ENCODE peak calls at places on chromosome 10, in four cellular contexts. One of them, this sample, is unnamed.

GRCh38 chr10:72455889-72456588 is 101.3 kb upstream of the DNAJB12 start:
- DNase-seq in uterus: no peak
- DNase-seq in psoas muscle: no peak
- DNase-seq in endodermal cell: peak; percentile 65
- DNase-seq in this sample: no peak

GRCh38 chr10:127976701-127977367 is 69.9 kb downstream of the PTPRE start:
- DNase-seq in uterus: no peak
- DNase-seq in psoas muscle: no peak
- DNase-seq in endodermal cell: no peak
- DNase-seq in this sample: no peak

GRCh38 chr10:132642732-132643008 is 105.1 kb downstream of the INPP5A start:
- DNase-seq in uterus: peak; percentile 6
- DNase-seq in psoas muscle: peak; percentile 23
- DNase-seq in endodermal cell: peak; percentile 15
- DNase-seq in this sample: no peak

GRCh38 chr10:4316166-4316810 is 509.7 kb upstream of the AKR1E2 start:
- DNase-seq in uterus: no peak
- DNase-seq in psoas muscle: peak; percentile 56
- DNase-seq in endodermal cell: no peak
- DNase-seq in this sample: peak; percentile 68

GRCh38 chr10:59833810-59834209 is 72.5 kb downstream of the CCDC6 start:
- DNase-seq in uterus: no peak
- DNase-seq in psoas muscle: no peak
- DNase-seq in endodermal cell: no peak
- DNase-seq in this sample: no peak

GRCh38 chr10:45379303-45379726 is 5.3 kb downstream of the ALOX5 start:
- DNase-seq in uterus: no peak
- DNase-seq in psoas muscle: no peak
- DNase-seq in endodermal cell: no peak
- DNase-seq in this sample: no peak

GRCh38 chr10:24415455-24416169 is 206.7 kb downstream of the KIAA1217 start:
- DNase-seq in uterus: peak; percentile 68
- DNase-seq in psoas muscle: peak; percentile 96
- DNase-seq in endodermal cell: peak; percentile 56
- DNase-seq in this sample: peak; percentile 84

GRCh38 chr10:49616421-49617230 is 2.8 kb downstream of the CHAT start:
- DNase-seq in uterus: no peak
- DNase-seq in psoas muscle: peak; percentile 19
- DNase-seq in endodermal cell: peak; percentile 49
- DNase-seq in this sample: peak; percentile 39

GRCh38 chr10:27568196-27569175 is 64.4 kb downstream of the RAB18 start:
- DNase-seq in uterus: no peak
- DNase-seq in psoas muscle: no peak
- DNase-seq in endodermal cell: no peak
- DNase-seq in this sample: no peak

GRCh38 chr10:3068968-3069737 is 1.8 kb downstream of the PFKP start:
- DNase-seq in uterus: no peak
- DNase-seq in psoas muscle: no peak
- DNase-seq in endodermal cell: peak; percentile 76
- DNase-seq in this sample: no peak

GRCh38 chr10:113232928-113233511 is 283.0 kb downstream of the TCF7L2 start:
- DNase-seq in uterus: no peak
- DNase-seq in psoas muscle: no peak
- DNase-seq in endodermal cell: peak; percentile 61
- DNase-seq in this sample: no peak

GRCh38 chr10:71832967-71833366 is 18.1 kb downstream of the PSAP start:
- DNase-seq in uterus: no peak
- DNase-seq in psoas muscle: no peak
- DNase-seq in endodermal cell: no peak
- DNase-seq in this sample: no peak

GRCh38 chr10:130243015-130243414 is 106.8 kb downstream of the GLRX3 start:
- DNase-seq in uterus: no peak
- DNase-seq in psoas muscle: no peak
- DNase-seq in endodermal cell: peak; percentile 1
- DNase-seq in this sample: no peak

DNA sequence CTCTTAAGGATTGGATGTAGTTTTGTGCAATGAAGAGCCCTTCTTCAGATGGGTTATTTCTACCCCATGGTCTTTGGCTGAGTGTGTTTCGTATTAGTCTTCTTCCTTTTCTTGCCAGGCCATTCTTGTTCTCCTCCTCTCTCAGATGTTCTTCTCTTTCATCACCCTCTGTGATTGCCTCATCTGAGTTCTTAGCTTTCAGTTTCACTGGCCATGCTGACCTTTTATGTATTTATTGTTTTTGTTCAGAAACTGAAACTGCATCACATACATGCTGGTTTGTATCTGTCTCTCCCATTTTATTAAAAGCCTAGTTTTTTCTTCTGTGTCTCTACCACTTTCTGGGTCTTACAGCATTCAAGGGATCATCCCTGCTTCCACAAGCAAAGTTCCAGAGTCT is 21.7 kb upstream of the PCGF5 start:
- DNase-seq in uterus: no peak
- DNase-seq in psoas muscle: no peak
- DNase-seq in endodermal cell: no peak
- DNase-seq in this sample: no peak
- H3K27ac ChIP-seq in uterus: no peak overlapping the region
- H3K27ac ChIP-seq in psoas muscle: peak overlapping the region; percentile 74
- H3K27ac ChIP-seq in endodermal cell: no peak overlapping the region
- H3K27ac ChIP-seq in this sample: no peak overlapping the region

DNA sequence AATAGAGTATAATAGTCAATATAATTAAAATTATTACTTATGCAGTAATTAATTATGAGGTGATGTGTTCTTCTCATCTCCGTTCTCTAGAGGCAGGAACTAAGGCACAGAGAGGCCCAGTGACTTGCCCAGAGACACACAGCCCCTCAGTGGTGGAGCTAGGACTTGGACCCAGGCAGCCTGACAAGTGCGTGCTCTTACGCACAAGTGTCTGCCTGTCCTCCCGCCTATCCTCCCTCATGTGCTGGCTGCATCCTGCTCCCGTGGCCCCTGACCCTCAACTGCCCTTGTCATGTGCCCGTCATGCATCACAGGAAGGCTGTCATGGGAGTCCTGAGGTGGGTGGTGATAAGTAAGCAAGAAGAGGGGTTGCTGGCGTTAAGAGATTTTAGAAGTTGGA is 14.3 kb downstream of the IL2RA start:
- DNase-seq in uterus: no peak
- DNase-seq in psoas muscle: no peak
- DNase-seq in endodermal cell: peak; percentile 30
- DNase-seq in this sample: no peak
- H3K27me3 ChIP-seq in uterus: no peaks in the 10 kb centered on the region
- H3K27me3 ChIP-seq in psoas muscle: no peaks in the 10 kb centered on the region
- H3K27me3 ChIP-seq in endodermal cell: no peaks in the 10 kb centered on the region
- H3K27me3 ChIP-seq in this sample: no peaks in the 10 kb centered on the region

GRCh38 chr10:21057989-21058388 is 160.9 kb upstream of the NEBL start:
- DNase-seq in uterus: no peak
- DNase-seq in psoas muscle: no peak
- DNase-seq in endodermal cell: no peak
- DNase-seq in this sample: no peak

GRCh38 chr10:21053953-21054352 is 156.8 kb upstream of the NEBL start:
- DNase-seq in uterus: no peak
- DNase-seq in psoas muscle: no peak
- DNase-seq in endodermal cell: no peak
- DNase-seq in this sample: no peak

GRCh38 chr10:21055339-21056135 is 158.4 kb upstream of the NEBL start:
- DNase-seq in uterus: no peak
- DNase-seq in psoas muscle: no peak
- DNase-seq in endodermal cell: no peak
- DNase-seq in this sample: no peak

GRCh38 chr10:21057436-21057835 is 160.3 kb upstream of the NEBL start:
- DNase-seq in uterus: no peak
- DNase-seq in psoas muscle: no peak
- DNase-seq in endodermal cell: no peak
- DNase-seq in this sample: no peak

DNA sequence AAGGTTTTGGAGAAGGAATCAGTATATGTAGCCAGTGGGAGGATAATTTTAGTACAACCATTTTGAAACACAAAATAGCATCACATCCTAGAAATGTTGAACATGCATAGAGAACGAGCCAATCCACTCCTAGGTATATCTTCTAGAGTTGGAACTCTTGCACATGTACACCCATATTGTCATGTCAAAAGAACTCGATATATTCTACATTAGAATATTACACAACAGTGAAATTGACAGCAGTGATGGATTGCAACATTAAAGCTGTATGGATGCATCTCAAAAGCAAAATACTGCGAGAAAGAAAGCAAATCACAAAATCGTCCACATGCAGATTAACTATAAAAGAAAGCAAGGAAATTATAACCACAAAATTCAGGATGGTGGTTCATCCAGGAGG is 159.3 kb upstream of the NEBL start:
- DNase-seq in uterus: no peak
- DNase-seq in psoas muscle: no peak
- DNase-seq in endodermal cell: no peak
- DNase-seq in this sample: no peak
- H3K27ac ChIP-seq in uterus: no peak overlapping the region
- H3K27ac ChIP-seq in psoas muscle: no peak overlapping the region
- H3K27ac ChIP-seq in endodermal cell: no peak overlapping the region
- H3K27ac ChIP-seq in this sample: no peak overlapping the region

DNA sequence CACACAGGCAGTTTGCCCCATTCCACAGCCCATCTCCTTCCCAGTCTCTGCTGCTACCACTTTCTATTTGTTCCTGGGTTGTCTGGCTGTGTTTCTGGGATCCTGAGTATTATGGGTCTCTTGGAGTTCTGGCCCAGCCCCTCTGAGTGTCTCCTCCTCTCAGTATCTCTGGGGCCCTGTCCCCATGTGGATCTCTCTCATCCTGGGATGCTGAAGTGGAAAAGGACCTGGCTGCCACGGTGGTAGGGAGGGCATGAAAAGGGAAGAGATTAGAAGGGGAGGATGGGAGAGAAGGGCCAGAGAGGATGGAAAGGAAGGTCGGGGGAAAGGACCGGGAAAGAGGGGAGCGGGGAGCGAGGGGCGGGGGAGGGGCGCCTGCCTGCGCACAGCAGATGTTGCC is 54.5 kb upstream of the LBX1 start:
- DNase-seq in uterus: no peak
- DNase-seq in psoas muscle: no peak
- DNase-seq in endodermal cell: no peak
- DNase-seq in this sample: no peak
- H3K27me3 ChIP-seq in uterus: peaks cover 9% of the 10 kb centered on the region
- H3K27me3 ChIP-seq in psoas muscle: peaks cover 19% of the 10 kb centered on the region
- H3K27me3 ChIP-seq in endodermal cell: peaks cover 67% of the 10 kb centered on the region
- H3K27me3 ChIP-seq in this sample: no peaks in the 10 kb centered on the region

This sample was measured in aorta.